ENCODE peak calls at places on chromosome 4, in four cellular contexts. I is fibroblast of mammary gland, W is H9, G is foreskin fibroblast. L is an unnamed sample.
A peak's percentile ranks its signal among the peaks of the same experiment; 100 is the strongest.

GRCh38 chr4:8321220-8321619 is 51.7 kb downstream of the HTRA3 start:
- DNase-seq in I (no peak), W (no peak), G (no peak), L (no peak)

GRCh38 chr4:8694226-8694625 is 101.7 kb downstream of the CPZ start:
- DNase-seq in G (no peak), W (no peak), I (no peak), L (peak; percentile 0)

GRCh38 chr4:1418494-1419285 is 12.4 kb upstream of the NKX1-1 start:
- DNase-seq in I (no peak), G (no peak), W (no peak), L (no peak)

GRCh38 chr4:47238697-47239096 is 207.3 kb downstream of the GABRB1 start:
- DNase-seq in G (no peak), I (no peak), W (no peak), L (no peak)

GRCh38 chr4:71689822-71690221 is 94.1 kb downstream of the GC start:
- DNase-seq in I (no peak), G (no peak), W (no peak), L (no peak)

GRCh38 chr4:98546910-98547544 is 111.4 kb downstream of the TSPAN5 start:
- DNase-seq in G (no peak), I (peak; percentile 67), W (no peak), L (peak; percentile 65)

GRCh38 chr4:103996059-103996458 is 276.3 kb upstream of the TACR3 start:
- DNase-seq in I (peak; percentile 12), G (no peak), W (no peak), L (no peak)

GRCh38 chr4:159906051-159906450 is 803.2 kb downstream of the RAPGEF2 start:
- DNase-seq in G (no peak), W (no peak), I (no peak), L (no peak)

GRCh38 chr4:63663870-63664269 is 745.4 kb downstream of the TECRL start:
- DNase-seq in W (no peak), G (no peak), I (no peak), L (no peak)

GRCh38 chr4:2482693-2483092 is 13.8 kb downstream of the RNF4 start:
- DNase-seq in I (peak; percentile 76), G (peak; percentile 47), W (no peak), L (no peak)

GRCh38 chr4:183098723-183099536 is at the start of gene WWC2:
- DNase-seq in G (peak; percentile 94), I (peak; percentile 82), W (peak; percentile 95), L (peak; percentile 82)

GRCh38 chr4:36274158-36274557 is 7.3 kb upstream of the DTHD1 start:
- DNase-seq in W (no peak), I (no peak), G (no peak), L (no peak)

GRCh38 chr4:106763044-106763443 is 273.1 kb downstream of the DKK2 start:
- DNase-seq in W (peak; percentile 22), I (peak; percentile 6), G (peak; percentile 10), L (no peak)

DNA sequence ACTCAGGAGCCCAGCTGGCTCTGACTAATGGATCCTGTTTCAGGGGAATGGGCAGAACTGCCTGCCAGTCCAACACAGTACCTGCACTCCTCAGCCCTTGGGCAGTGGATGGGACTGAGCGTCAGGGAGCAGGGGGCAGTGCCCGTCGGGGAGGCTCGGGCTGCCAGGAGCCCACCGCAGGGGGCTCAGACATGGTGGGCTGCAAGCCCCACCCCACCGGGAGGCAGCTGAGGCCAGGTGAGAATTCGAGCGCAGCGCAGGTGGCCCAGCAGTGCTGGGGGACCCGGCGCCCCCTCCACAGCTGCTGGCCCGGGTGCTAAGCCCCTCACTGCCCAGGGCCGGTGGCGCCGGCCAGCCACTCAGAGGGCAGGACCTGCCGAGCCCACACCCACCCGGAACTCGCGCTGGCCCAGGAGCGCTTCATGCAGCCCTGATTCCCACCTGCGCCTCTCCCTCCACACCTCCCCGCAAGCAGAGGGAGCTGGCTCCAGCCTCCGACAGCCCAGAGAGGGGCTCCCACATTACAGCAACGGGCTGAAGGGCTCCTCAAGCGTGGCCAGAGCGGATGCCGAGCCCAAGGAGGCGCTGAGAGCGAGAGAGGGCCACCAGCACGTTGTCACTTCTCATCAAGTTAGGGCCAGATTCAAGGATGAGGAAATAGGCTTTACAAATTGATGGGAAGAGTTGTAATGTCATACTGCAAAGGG is 668.8 kb downstream of the GALNTL6 start:
- DNase-seq in G (no peak), I (no peak), W (no peak), L (no peak)
- TF ChIP-seq CTCF in G (no peak), I (no peak), W (no peak), L (no peak)

DNA sequence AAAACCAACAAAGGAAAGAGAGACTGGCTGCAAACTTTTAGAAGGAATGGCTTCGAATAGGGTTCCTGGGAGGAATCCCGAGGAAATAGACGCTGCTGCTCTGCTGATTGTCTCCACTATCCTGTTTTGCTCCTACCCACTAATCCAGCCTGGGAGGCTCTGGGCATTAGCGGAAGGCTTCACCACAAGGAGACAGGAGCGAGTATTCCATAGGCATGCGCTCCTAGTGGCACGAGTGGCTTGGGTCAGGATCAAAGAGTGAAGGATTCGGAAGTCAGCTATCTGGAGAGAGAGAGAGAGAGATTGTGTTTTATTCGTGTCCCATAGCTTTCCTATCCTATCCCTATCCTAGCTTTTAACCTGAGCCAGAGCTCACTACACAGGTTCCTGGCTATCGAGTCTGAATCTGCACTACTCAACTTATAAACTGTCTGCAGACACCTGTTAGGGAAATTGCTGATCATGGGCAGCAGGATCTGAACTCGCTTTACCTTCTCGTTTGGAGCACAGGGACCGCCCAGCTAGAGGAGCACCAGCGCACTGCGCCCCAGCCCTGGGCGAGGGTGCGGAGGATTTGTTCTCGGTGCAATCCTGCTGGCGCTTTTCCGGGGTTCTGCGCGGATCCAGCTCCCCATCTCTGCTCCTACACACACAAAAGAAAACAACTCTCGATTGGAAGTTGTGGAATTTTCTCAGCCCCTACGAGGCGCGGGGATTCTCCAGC is 740 bp upstream of the NPY2R start:
- DNase-seq in W (peak; percentile 77), I (peak; percentile 45), G (no peak), L (no peak)
- TF ChIP-seq CTCF in W (peak; percentile 61), I (peak; percentile 50), G (no peak), L (no peak)

GRCh38 chr4:176565044-176565443 is 227.7 kb downstream of the VEGFC start:
- DNase-seq in G (no peak), W (no peak), I (peak; percentile 43), L (no peak)

GRCh38 chr4:176561368-176561767 is 231.4 kb downstream of the VEGFC start:
- DNase-seq in I (no peak), W (no peak), G (no peak), L (no peak)

GRCh38 chr4:176569301-176569700 is 223.4 kb downstream of the VEGFC start:
- DNase-seq in G (no peak), W (no peak), I (peak; percentile 38), L (no peak)

GRCh38 chr4:176566769-176567168 is 226.0 kb downstream of the VEGFC start:
- DNase-seq in I (no peak), W (no peak), G (no peak), L (no peak)

DNA sequence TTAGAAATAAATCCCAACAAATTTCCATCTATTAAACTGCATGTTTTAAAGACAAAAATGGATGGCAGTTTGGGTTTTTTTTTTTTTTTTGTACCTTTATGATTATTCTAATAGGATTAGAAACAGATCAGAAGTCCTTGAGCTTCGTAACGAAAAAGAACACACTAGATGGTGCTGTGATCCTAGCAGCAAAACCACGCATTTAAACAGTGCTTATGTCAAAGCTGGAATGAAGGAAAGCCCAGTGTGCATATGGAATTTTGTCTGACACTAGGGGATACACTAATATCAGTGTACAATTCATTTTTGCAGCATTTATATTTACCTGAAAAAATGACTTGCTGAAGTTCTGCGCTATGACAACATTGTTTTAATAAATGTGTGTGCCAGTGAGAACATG is 229.1 kb downstream of the VEGFC start:
- DNase-seq in W (no peak), I (peak; percentile 76), G (peak; percentile 49), L (no peak)
- TF ChIP-seq CTCF in W (no peak), I (peak; percentile 47), G (no peak), L (no peak)

GRCh38 chr4:115871596-115871995 is 758.2 kb upstream of the NDST4 start:
- DNase-seq in G (no peak), I (no peak), W (no peak), L (no peak)

DNA sequence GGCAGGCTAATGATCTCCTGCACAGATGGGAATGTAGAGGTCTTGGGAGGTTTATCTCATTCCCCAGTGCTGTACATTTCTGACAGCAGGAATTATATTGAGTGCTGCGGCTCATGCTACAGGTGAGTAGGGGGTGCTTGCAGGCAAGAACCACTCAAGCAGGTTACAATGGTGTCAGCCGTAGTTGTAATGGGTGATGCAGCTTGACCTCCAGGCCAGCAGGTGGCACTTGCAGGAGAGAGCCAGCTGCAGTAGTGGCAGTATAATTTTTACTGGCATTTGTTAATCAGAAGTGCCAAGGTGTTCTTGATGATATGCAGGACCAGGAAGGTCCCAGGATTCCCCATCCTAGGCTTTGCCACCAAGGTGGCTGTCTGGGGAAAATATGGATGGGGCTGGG is 759.6 kb upstream of the NDST4 start:
- DNase-seq in W (no peak), G (no peak), I (no peak), L (no peak)
- TF ChIP-seq CTCF in W (peak; percentile 43), G (no peak), I (no peak), L (no peak)

GRCh38 chr4:156593464-156593863 is 378.1 kb downstream of the PDGFC start:
- DNase-seq in I (peak; percentile 38), W (no peak), G (no peak), L (no peak)
- TF ChIP-seq CTCF in I (peak; percentile 20), W (no peak), G (no peak), L (no peak)

DNA sequence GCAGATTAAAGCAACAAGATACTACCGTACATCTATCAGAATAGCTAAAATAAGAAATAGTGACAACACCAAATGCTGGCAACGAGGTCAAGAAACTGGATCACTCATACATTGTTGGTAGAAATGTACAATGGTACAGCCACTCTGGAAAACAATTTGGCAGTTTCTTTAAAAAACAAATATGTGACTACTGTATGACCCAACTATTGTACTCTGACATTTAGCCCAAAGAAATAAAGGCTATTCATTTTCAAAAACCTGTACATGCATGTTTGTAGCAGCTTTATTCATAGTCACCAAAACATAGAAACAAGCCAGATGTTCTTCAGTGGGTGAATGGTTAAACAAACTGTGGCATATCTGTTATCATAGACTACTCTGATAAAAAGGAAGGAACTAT is 8.2 kb downstream of the CLCN3 start:
- DNase-seq in I (no peak), G (no peak), W (no peak), L (no peak)
- TF ChIP-seq CTCF in I (no peak), G (no peak), W (no peak), L (no peak)

DNA sequence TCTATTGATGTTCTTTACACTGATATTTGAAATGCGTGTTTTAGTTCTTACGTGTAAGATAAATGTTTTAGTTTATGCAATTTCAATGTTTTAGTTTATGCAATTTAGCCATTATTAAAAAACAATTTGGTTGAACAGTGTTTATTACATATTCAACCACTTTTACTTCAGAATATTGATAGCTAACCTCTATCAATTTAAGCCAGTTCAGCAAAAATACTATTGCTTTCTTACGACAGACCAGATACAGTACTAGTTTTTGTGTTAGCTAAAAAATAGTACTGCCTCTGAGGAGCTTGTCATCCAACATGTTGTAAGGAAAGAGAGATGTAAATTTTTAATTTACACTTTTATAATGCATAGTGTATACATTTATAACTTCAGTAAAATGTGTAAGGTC is 361.7 kb upstream of the FAT1 start:
- DNase-seq in W (no peak), G (no peak), I (no peak), L (no peak)
- TF ChIP-seq CTCF in W (no peak), G (no peak), I (no peak), L (no peak)